ENCODE peak calls at places on chromosomes 16 and 17, in ten cellular contexts. Q, W, L, Z, I, J, B, G, X and P are unnamed samples. For H3K4me1, the result is how much of the 10 kb centered on the place peaks cover.

GRCh38 chr16:50467943-50468748 is 80.0 kb upstream of the NKD1 start:
- DNase-seq in I (no peak), X (no peak), Q (peak), Z (no peak), W (no peak), G (no peak), J (peak), B (no peak), L (no peak), P (peak)

GRCh38 chr17:38322897-38323296 is 20.9 kb downstream of the GPR179 start:
- DNase-seq in G (no peak), J (no peak), W (no peak), L (no peak), I (no peak), Q (no peak), B (no peak), X (no peak), Z (no peak), P (no peak)

GRCh38 chr16:6018848-6019489 is 921.4 kb upstream of the EEF2KMT start:
- DNase-seq in W (no peak), X (no peak), Z (no peak), Q (no peak), B (no peak), L (no peak), I (no peak), G (no peak), J (peak), P (no peak)

GRCh38 chr16:74726736-74727135 is 26.1 kb upstream of the MLKL start:
- DNase-seq in G (no peak), I (peak), Q (no peak), L (peak), Z (no peak), X (no peak), W (peak), J (no peak), B (no peak), P (no peak)

GRCh38 chr16:76932541-76933211 is 258.3 kb upstream of the MON1B start:
- DNase-seq in G (no peak), B (no peak), W (no peak), I (no peak), J (no peak), Z (peak), X (no peak), Q (no peak), L (no peak), P (no peak)

GRCh38 chr17:38320482-38320881 is 23.3 kb downstream of the GPR179 start:
- DNase-seq in J (peak), G (no peak), X (no peak), Q (peak), I (no peak), Z (no peak), W (peak), B (no peak), L (no peak), P (no peak)

GRCh38 chr17:15469260-15469659 is 1.8 kb upstream of the CDRT4 start:
- DNase-seq in Z (no peak), G (no peak), X (peak), B (no peak), J (no peak), I (peak), L (no peak), Q (no peak), W (no peak), P (peak)

GRCh38 chr16:59432934-59433333 is 698.8 kb upstream of the GOT2 start:
- DNase-seq in Q (no peak), J (no peak), I (no peak), W (no peak), L (no peak), X (peak), B (no peak), Z (no peak), G (no peak), P (no peak)

GRCh38 chr16:69534720-69535119 is 31.0 kb upstream of the NFAT5 start:
- DNase-seq in I (no peak), W (no peak), B (no peak), Q (no peak), L (no peak), Z (no peak), J (no peak), G (no peak), X (no peak), P (no peak)

GRCh38 chr17:80789356-80789902 is 202.2 kb upstream of the CHMP6 start:
- DNase-seq in L (peak), J (peak), W (peak), G (no peak), X (no peak), Z (peak), Q (no peak), I (no peak), B (no peak), P (peak)

GRCh38 chr17:76273435-76273921 is 8.3 kb downstream of the UBALD2 start:
- DNase-seq in B (no peak), W (no peak), Q (peak), I (no peak), J (no peak), Z (peak), L (no peak), X (no peak), G (no peak), P (no peak)

GRCh38 chr16:71675380-71675779 is 49.1 kb downstream of the PHLPP2 start:
- DNase-seq in B (no peak), J (no peak), I (no peak), Z (peak), W (no peak), L (no peak), G (no peak), Q (no peak), X (no peak), P (no peak)

GRCh38 chr16:20023190-20023589 is 50.5 kb downstream of the GPR139 start:
- DNase-seq in W (peak), Q (no peak), B (no peak), Z (peak), J (peak), G (no peak), I (no peak), X (no peak), L (peak), P (no peak)

GRCh38 chr16:14097182-14097951 is 26.2 kb downstream of the MRTFB start:
- DNase-seq in J (peak), Q (no peak), G (no peak), W (peak), B (no peak), Z (peak), L (no peak), X (no peak), I (no peak), P (no peak)

GRCh38 chr17:82225368-82226029 is 3.3 kb upstream of the SLC16A3 start:
- DNase-seq in J (no peak), W (no peak), X (no peak), I (peak), Z (peak), B (no peak), L (no peak), G (no peak), Q (peak), P (peak)

GRCh38 chr16:83701494-83701893 is 106.3 kb upstream of the HSBP1 start:
- DNase-seq in Q (peak), L (peak), Z (peak), B (no peak), W (peak), G (no peak), X (peak), I (no peak), J (peak), P (no peak)

GRCh38 chr17:69951058-69951457 is 124.0 kb upstream of the KCNJ16 start:
- DNase-seq in I (no peak), Z (no peak), L (no peak), J (no peak), X (no peak), B (no peak), Q (no peak), W (no peak), G (no peak), P (no peak)

GRCh38 chr16:10466861-10467260 is 81.0 kb downstream of the ATF7IP2 start:
- DNase-seq in Q (no peak), L (no peak), Z (no peak), G (no peak), X (no peak), B (no peak), I (no peak), J (no peak), W (no peak), P (no peak)

GRCh38 chr16:8905168-8905762 is 23.1 kb downstream of the LITAFD start:
- DNase-seq in I (no peak), Q (no peak), B (no peak), Z (peak), G (no peak), W (peak), X (no peak), J (peak), L (peak), P (no peak)

GRCh38 chr16:12095275-12096161 is 119.0 kb downstream of the SNX29 start:
- DNase-seq in G (no peak), I (peak), B (peak), W (peak), J (peak), Z (peak), X (peak), Q (peak), L (peak), P (peak)

GRCh38 chr16:13835935-13836334 is 84.0 kb upstream of the ERCC4 start:
- DNase-seq in Z (no peak), Q (no peak), L (no peak), I (no peak), G (no peak), B (no peak), W (no peak), X (no peak), J (no peak), P (no peak)

DNA sequence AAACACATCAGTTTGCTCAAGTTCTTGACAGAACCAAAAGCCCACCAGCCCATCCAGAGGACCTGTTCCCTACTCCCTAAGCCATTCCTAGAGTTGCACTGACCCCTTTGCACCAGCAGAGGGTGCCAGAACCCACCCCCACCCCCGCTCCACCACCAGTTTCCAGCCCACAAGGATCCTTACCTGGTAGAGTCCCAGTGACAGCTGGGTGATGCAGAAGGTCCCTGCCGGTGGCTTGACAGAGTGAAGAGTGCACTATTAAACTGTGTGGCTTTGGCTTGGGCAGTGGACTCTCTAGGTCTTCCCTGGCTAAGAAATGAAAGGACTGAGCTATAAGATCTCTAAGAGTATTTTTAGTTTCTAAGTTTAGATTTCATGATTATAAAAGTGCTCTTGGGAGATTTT is 73.3 kb upstream of the MTMR4 start:
- DNase-seq in X (peak), Z (peak), G (no peak), I (peak), B (peak), L (peak), W (peak), J (peak), Q (peak), P (peak)
- H3K4me1 ChIP-seq in X (under half), Z (under half), G (under half), I (under half), B (under half), L (under half), W (under half), J (under half), Q (under half), P (under half)

GRCh38 chr17:39626671-39627169 is at the start of gene PPP1R1B:
- DNase-seq in J (no peak), L (no peak), B (no peak), G (no peak), Z (no peak), Q (no peak), X (no peak), I (no peak), W (no peak), P (no peak)
- H3K4me3 ChIP-seq in J (peak), L (peak), B (peak), G (peak), Z (peak), Q (peak), X (peak), I (peak), W (peak), P (no peak)

GRCh38 chr17:6108382-6108781 is 38.2 kb downstream of the WSCD1 start:
- DNase-seq in B (no peak), W (no peak), Q (peak), L (no peak), Z (no peak), J (no peak), X (no peak), I (no peak), G (no peak), P (no peak)

GRCh38 chr17:6107791-6108190 is 37.6 kb downstream of the WSCD1 start:
- DNase-seq in Q (peak), L (no peak), B (no peak), X (no peak), Z (no peak), W (no peak), J (no peak), I (no peak), G (no peak), P (no peak)

GRCh38 chr17:6104956-6105355 is 34.8 kb downstream of the WSCD1 start:
- DNase-seq in Z (no peak), X (no peak), Q (peak), J (no peak), I (no peak), W (peak), L (no peak), B (no peak), G (no peak), P (no peak)

GRCh38 chr17:6106212-6106611 is 36.0 kb downstream of the WSCD1 start:
- DNase-seq in J (no peak), X (no peak), I (no peak), Z (no peak), Q (no peak), L (no peak), G (no peak), B (no peak), W (no peak), P (no peak)

GRCh38 chr17:6105608-6106007 is 35.4 kb downstream of the WSCD1 start:
- DNase-seq in Z (no peak), W (no peak), B (no peak), Q (peak), J (no peak), L (no peak), G (no peak), I (no peak), X (no peak), P (no peak)
- H3K4me1 ChIP-seq in Z (under half), W (under half), B (under half), Q (under half), J (under half), L (under half), G (under half), I (under half), X (under half), P (under half)

GRCh38 chr17:46060461-46060860 is 61.4 kb downstream of the STH start:
- DNase-seq in W (no peak), B (no peak), G (no peak), L (no peak), Q (no peak), X (no peak), Z (no peak), I (no peak), J (no peak), P (no peak)

GRCh38 chr17:46053911-46054534 is 55.0 kb downstream of the STH start:
- DNase-seq in I (no peak), G (no peak), J (no peak), Q (no peak), Z (peak), B (no peak), L (peak), W (peak), X (no peak), P (no peak)

GRCh38 chr17:46057366-46057765 is 58.3 kb downstream of the STH start:
- DNase-seq in J (no peak), G (no peak), W (peak), Z (no peak), L (peak), I (no peak), Q (no peak), B (no peak), X (no peak), P (no peak)

GRCh38 chr17:46059457-46059856 is 60.4 kb downstream of the STH start:
- DNase-seq in G (no peak), X (no peak), J (no peak), Z (no peak), W (no peak), B (no peak), L (no peak), Q (no peak), I (no peak), P (no peak)

DNA sequence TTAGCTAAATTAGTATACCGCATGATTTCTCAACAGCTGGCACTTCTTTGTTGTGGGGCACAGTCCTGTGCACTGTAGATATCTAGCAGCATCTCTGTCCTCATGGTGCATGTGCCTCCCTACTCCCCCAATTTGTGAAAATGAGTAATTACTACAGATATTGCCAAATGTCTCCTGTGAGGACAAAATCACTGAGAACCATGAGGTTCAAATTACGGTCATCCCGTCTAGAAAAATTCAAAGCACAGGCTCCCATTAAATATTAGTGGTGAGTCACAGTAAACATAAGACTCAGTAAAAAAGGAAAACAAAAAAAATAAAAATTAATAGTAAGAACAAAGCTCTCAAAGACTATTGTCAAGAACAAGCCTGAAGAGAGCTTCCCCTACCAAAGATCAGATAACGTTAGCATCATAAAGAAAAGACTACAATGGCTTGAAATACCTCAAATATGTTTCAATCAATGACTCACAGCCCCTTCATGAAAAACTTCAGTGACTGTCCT is 57.8 kb downstream of the STH start:
- DNase-seq in I (no peak), Q (no peak), B (no peak), W (peak), J (no peak), G (no peak), Z (peak), L (peak), X (no peak), P (no peak)
- H3K4me3 ChIP-seq in I (no peak), Q (no peak), B (no peak), W (no peak), J (no peak), G (no peak), Z (no peak), L (no peak), X (no peak), P (no peak)

GRCh38 chr17:3536736-3537135 is 20.9 kb downstream of the TRPV3 start:
- DNase-seq in I (no peak), Z (peak), J (no peak), B (no peak), L (no peak), X (no peak), W (no peak), G (no peak), Q (no peak), P (no peak)

GRCh38 chr17:3544365-3544764 is 13.2 kb downstream of the TRPV3 start:
- DNase-seq in G (no peak), J (peak), L (no peak), X (no peak), Q (no peak), B (no peak), I (no peak), W (no peak), Z (no peak), P (no peak)

GRCh38 chr17:3543453-3543852 is 14.2 kb downstream of the TRPV3 start:
- DNase-seq in B (no peak), Q (no peak), X (no peak), I (no peak), J (peak), G (no peak), Z (no peak), L (no peak), W (no peak), P (no peak)

GRCh38 chr17:3542410-3543088 is 15.1 kb downstream of the TRPV3 start:
- DNase-seq in X (no peak), G (peak), J (peak), I (no peak), Q (no peak), Z (no peak), W (no peak), L (no peak), B (no peak), P (no peak)

DNA sequence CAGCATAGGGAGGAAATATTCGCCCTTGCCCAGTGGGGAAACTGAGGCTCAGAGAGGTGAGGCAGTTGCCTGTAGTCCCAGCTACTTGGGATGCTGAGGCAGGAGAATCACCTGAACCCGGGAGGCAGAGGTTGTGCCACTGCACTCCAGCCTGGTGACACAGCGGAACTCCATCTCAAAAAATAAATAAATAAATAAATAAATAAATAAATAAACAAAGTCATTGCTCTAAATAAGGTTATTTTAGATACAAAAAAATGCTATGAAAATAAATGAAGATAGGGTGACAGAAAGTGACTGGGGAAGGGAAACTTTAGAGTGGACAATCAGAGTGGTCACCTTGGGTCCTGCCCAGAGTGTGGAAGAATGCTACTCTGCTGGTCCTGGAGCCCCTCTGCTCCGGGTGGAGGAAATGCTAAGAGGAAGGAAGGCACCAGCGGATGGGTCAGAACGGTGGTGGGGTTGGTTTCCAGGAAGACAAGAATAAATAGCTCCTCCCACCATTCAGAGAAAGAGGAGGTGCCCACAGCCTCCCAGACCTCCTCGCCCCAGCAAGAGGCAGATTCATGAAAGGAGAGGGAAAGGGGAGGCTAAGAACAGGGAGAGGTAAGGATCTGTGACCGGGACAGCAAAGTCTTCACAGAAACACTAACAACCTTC is 17.6 kb downstream of the TRPV3 start:
- DNase-seq in W (no peak), G (no peak), B (no peak), J (peak), Z (no peak), I (no peak), Q (no peak), X (no peak), L (no peak), P (no peak)
- H3K4me1 ChIP-seq in W (under half), G (under half), B (under half), J (under half), Z (under half), I (under half), Q (under half), X (under half), L (under half), P (under half)

DNA sequence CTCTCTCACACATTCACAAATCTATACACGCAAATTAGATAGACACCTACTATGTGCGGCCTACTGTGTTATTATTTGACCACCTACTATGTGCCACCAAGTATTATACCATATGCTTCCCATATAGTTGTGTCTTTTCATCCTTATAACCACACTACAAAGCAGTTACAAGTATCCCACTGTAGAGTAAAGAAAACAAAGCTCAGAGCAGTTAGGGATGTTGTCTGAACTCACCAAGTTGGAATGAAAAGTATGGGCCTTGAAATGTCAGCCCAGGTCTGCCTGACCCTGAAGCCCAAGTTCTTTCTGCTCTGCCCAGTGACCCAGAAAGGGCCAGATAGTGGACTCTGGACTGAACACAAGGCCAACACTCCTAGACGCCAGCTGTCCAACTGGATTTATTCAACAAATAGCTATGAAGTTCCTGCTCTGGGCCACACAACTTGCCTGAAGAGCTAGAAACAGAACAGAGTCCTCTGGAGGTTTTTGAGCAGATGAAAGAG is 8.5 kb downstream of the KRT37 start:
- DNase-seq in W (no peak), Z (peak), Q (no peak), X (no peak), J (peak), L (no peak), B (no peak), I (no peak), G (no peak), P (no peak)
- H3K4me3 ChIP-seq in W (no peak), Z (no peak), Q (no peak), X (no peak), J (no peak), L (no peak), B (no peak), I (no peak), G (no peak), P (no peak)

GRCh38 chr16:81516478-81517149 is 72.0 kb downstream of the CMIP start:
- DNase-seq in L (no peak), G (no peak), Q (peak), I (peak), X (peak), B (no peak), Z (no peak), W (no peak), J (no peak), P (peak)
- H3K4me1 ChIP-seq in L (half or more), G (half or more), Q (under half), I (under half), X (under half), B (under half), Z (under half), W (half or more), J (under half), P (under half)

GRCh38 chr17:1905190-1905919 is 75.5 kb downstream of the RPA1 start:
- DNase-seq in Q (no peak), J (no peak), I (no peak), L (no peak), W (no peak), Z (no peak), X (no peak), B (no peak), G (no peak), P (peak)
- H3K4me3 ChIP-seq in Q (no peak), J (no peak), I (peak), L (no peak), W (no peak), Z (no peak), X (no peak), B (no peak), G (no peak), P (peak)